ENCODE peak calls at places on chromosomes 2 and 18, in eight cellular contexts. Q is stimulated activated CD8-positive, alpha-beta memory T cell treated with anti-CD3 and anti-CD28 coated beads, Interleukin-4, amount 100 ng/mL, for 4 hours; C is AG09319; V is astrocyte of the spinal cord; U is kidney; H is SW480; Y is fibroblast of mammary gland; O is iPS-NIHi11. G is an unnamed sample.
A peak's percentile ranks its signal among the peaks of the same experiment; 100 is the strongest.

GRCh38 chr2:191394043-191394442 is 148.8 kb downstream of the MYO1B start:
- DNase-seq in Q (no peak), O (no peak), U (no peak), H (no peak), Y (no peak), C (no peak), V (no peak), G (no peak)

GRCh38 chr18:78496095-78496494 is 483.5 kb upstream of the SALL3 start:
- DNase-seq in O (no peak), H (no peak), Y (no peak), V (no peak), Q (no peak), U (no peak), C (no peak), G (no peak)

GRCh38 chr2:120367649-120368048 is 21.7 kb downstream of the INHBB start:
- DNase-seq in U (peak; percentile 24), O (no peak), H (no peak), Q (no peak), V (no peak), Y (no peak), C (no peak), G (no peak)

GRCh38 chr18:6476880-6477279 is 62.2 kb upstream of the L3MBTL4 start:
- DNase-seq in H (no peak), Y (no peak), C (no peak), U (no peak), V (no peak), Q (no peak), O (no peak), G (no peak)

GRCh38 chr2:74290066-74290465 is 53.1 kb downstream of the SLC4A5 start:
- DNase-seq in O (no peak), Y (no peak), Q (no peak), C (no peak), U (no peak), H (no peak), V (no peak), G (no peak)

GRCh38 chr2:239157766-239158165 is 243.1 kb downstream of the HDAC4 start:
- DNase-seq in U (peak; percentile 75), O (peak; percentile 91), C (no peak), Q (no peak), V (no peak), H (peak; percentile 36), Y (peak; percentile 10), G (no peak)

GRCh38 chr2:126664234-126664633 is 8.3 kb downstream of the GYPC start:
- DNase-seq in C (no peak), O (no peak), U (no peak), H (no peak), Y (no peak), V (no peak), Q (no peak), G (no peak)

GRCh38 chr2:9737053-9737875 is 106.0 kb upstream of the TAF1B start:
- DNase-seq in V (peak; percentile 35), U (no peak), C (no peak), H (peak; percentile 40), Q (no peak), O (peak; percentile 86), Y (peak; percentile 63), G (no peak)

GRCh38 chr2:166900700-166901099 is 12.4 kb downstream of the XIRP2 start:
- DNase-seq in Y (peak; percentile 46), C (no peak), O (peak; percentile 41), U (no peak), H (peak; percentile 14), V (peak; percentile 27), Q (no peak), G (no peak)

G was measured in T follicular helper cell.